ENCODE peak calls at places on chromosomes 7 and 10, in four cellular contexts. One of them, this sample, is unnamed.

GRCh38 chr10:107971411-107971810 is 806.9 kb upstream of the SORCS1 start:
- DNase-seq in ovary: no peak
- DNase-seq in SJSA1: no peak
- DNase-seq in upper lobe of right lung: no peak
- DNase-seq in this sample: no peak

GRCh38 chr10:59387951-59388431 is 25.6 kb upstream of the FAM13C start:
- DNase-seq in ovary: no peak
- DNase-seq in upper lobe of right lung: no peak
- DNase-seq in SJSA1: peak; percentile 93
- DNase-seq in this sample: no peak

GRCh38 chr10:132120200-132120599 is 54.5 kb downstream of the JAKMIP3 start:
- DNase-seq in upper lobe of right lung: no peak
- DNase-seq in SJSA1: no peak
- DNase-seq in ovary: no peak
- DNase-seq in this sample: no peak

GRCh38 chr7:24831240-24831639 is 74.0 kb upstream of the GSDME start:
- DNase-seq in SJSA1: peak; percentile 57
- DNase-seq in ovary: no peak
- DNase-seq in upper lobe of right lung: no peak
- DNase-seq in this sample: no peak

GRCh38 chr7:48096273-48096672 is 7.2 kb downstream of the UPP1 start:
- DNase-seq in ovary: no peak
- DNase-seq in upper lobe of right lung: no peak
- DNase-seq in SJSA1: no peak
- DNase-seq in this sample: no peak

GRCh38 chr7:104956753-104957450 is 57.1 kb upstream of the KMT2E start:
- DNase-seq in SJSA1: peak; percentile 93
- DNase-seq in ovary: no peak
- DNase-seq in upper lobe of right lung: no peak
- DNase-seq in this sample: peak; percentile 45

GRCh38 chr10:100890696-100891271 is 22.0 kb upstream of the SLF2 start:
- DNase-seq in ovary: no peak
- DNase-seq in upper lobe of right lung: no peak
- DNase-seq in SJSA1: peak; percentile 94
- DNase-seq in this sample: no peak

GRCh38 chr10:121108051-121108450 is 256.9 kb downstream of the WDR11 start:
- DNase-seq in ovary: no peak
- DNase-seq in SJSA1: no peak
- DNase-seq in upper lobe of right lung: no peak
- DNase-seq in this sample: no peak

GRCh38 chr10:102230264-102230860 is 4.3 kb downstream of the ELOVL3 start:
- DNase-seq in SJSA1: no peak
- DNase-seq in ovary: peak; percentile 56
- DNase-seq in upper lobe of right lung: peak; percentile 76
- DNase-seq in this sample: no peak

GRCh38 chr10:14748471-14748870 is 26.2 kb downstream of the FAM107B start:
- DNase-seq in ovary: no peak
- DNase-seq in SJSA1: no peak
- DNase-seq in upper lobe of right lung: no peak
- DNase-seq in this sample: no peak

GRCh38 chr10:117248700-117249465 is 8.0 kb downstream of the SLC18A2 start:
- DNase-seq in ovary: no peak
- DNase-seq in SJSA1: no peak
- DNase-seq in upper lobe of right lung: no peak
- DNase-seq in this sample: no peak

GRCh38 chr10:131979336-131979735 is 2.4 kb downstream of the BNIP3 start:
- DNase-seq in ovary: no peak
- DNase-seq in upper lobe of right lung: no peak
- DNase-seq in SJSA1: no peak
- DNase-seq in this sample: no peak

GRCh38 chr7:31957090-31957720 is 113.0 kb downstream of the PDE1C start:
- DNase-seq in upper lobe of right lung: no peak
- DNase-seq in SJSA1: peak; percentile 10
- DNase-seq in ovary: no peak
- DNase-seq in this sample: no peak

GRCh38 chr10:123346581-123346980 is 192.4 kb downstream of the BUB3 start:
- DNase-seq in ovary: no peak
- DNase-seq in upper lobe of right lung: no peak
- DNase-seq in SJSA1: no peak
- DNase-seq in this sample: no peak

GRCh38 chr10:130656187-130656575 is 520.0 kb downstream of the GLRX3 start:
- DNase-seq in upper lobe of right lung: no peak
- DNase-seq in SJSA1: no peak
- DNase-seq in ovary: no peak
- DNase-seq in this sample: no peak

GRCh38 chr10:28595618-28596017 is 62.7 kb downstream of the WAC start:
- DNase-seq in ovary: no peak
- DNase-seq in upper lobe of right lung: no peak
- DNase-seq in SJSA1: no peak
- DNase-seq in this sample: no peak

GRCh38 chr10:14056545-14057332 is 274.0 kb downstream of the FRMD4A start:
- DNase-seq in ovary: no peak
- DNase-seq in SJSA1: no peak
- DNase-seq in upper lobe of right lung: no peak
- DNase-seq in this sample: no peak

GRCh38 chr7:74312418-74313021 is 23.3 kb downstream of the CLIP2 start:
- DNase-seq in upper lobe of right lung: no peak
- DNase-seq in ovary: no peak
- DNase-seq in SJSA1: no peak
- DNase-seq in this sample: no peak

GRCh38 chr7:99404977-99405320 is 3.4 kb downstream of the PDAP1 start:
- DNase-seq in upper lobe of right lung: no peak
- DNase-seq in ovary: no peak
- DNase-seq in SJSA1: no peak
- DNase-seq in this sample: no peak

GRCh38 chr7:37031571-37032257 is 307.4 kb upstream of the AOAH start:
- DNase-seq in upper lobe of right lung: peak; percentile 64
- DNase-seq in ovary: peak; percentile 59
- DNase-seq in SJSA1: peak; percentile 97
- DNase-seq in this sample: peak; percentile 99

GRCh38 chr7:29538322-29538874 is 25.2 kb upstream of the PRR15 start:
- DNase-seq in ovary: no peak
- DNase-seq in upper lobe of right lung: no peak
- DNase-seq in SJSA1: no peak
- DNase-seq in this sample: no peak

GRCh38 chr7:72069263-72069662 is 342.9 kb downstream of the CALN1 start:
- DNase-seq in ovary: no peak
- DNase-seq in upper lobe of right lung: no peak
- DNase-seq in SJSA1: no peak
- DNase-seq in this sample: no peak

GRCh38 chr10:93397020-93397419 is 85.1 kb downstream of the MYOF start:
- DNase-seq in ovary: no peak
- DNase-seq in SJSA1: no peak
- DNase-seq in upper lobe of right lung: no peak
- DNase-seq in this sample: no peak

GRCh38 chr10:131751827-131752775 is 148.7 kb upstream of the PPP2R2D start:
- DNase-seq in SJSA1: no peak
- DNase-seq in upper lobe of right lung: no peak
- DNase-seq in ovary: no peak
- DNase-seq in this sample: no peak

GRCh38 chr7:92834661-92835139 is 1.7 kb downstream of the CDK6 start:
- DNase-seq in SJSA1: peak; percentile 71
- DNase-seq in ovary: peak; percentile 56
- DNase-seq in upper lobe of right lung: peak; percentile 71
- DNase-seq in this sample: no peak

GRCh38 chr10:28838908-28839307 is 161.6 kb downstream of the BAMBI start:
- DNase-seq in ovary: no peak
- DNase-seq in SJSA1: no peak
- DNase-seq in upper lobe of right lung: no peak
- DNase-seq in this sample: no peak

GRCh38 chr7:139661043-139661440 is 116.8 kb downstream of the HIPK2 start:
- DNase-seq in ovary: no peak
- DNase-seq in SJSA1: no peak
- DNase-seq in upper lobe of right lung: no peak
- DNase-seq in this sample: no peak

GRCh38 chr10:72248477-72249151 is 25.1 kb upstream of the DDIT4 start:
- DNase-seq in upper lobe of right lung: peak; percentile 87
- DNase-seq in SJSA1: no peak
- DNase-seq in ovary: peak; percentile 76
- DNase-seq in this sample: no peak

GRCh38 chr10:48450233-48450810 is 143.8 kb downstream of the MAPK8 start:
- DNase-seq in SJSA1: no peak
- DNase-seq in upper lobe of right lung: peak; percentile 62
- DNase-seq in ovary: no peak
- DNase-seq in this sample: no peak

GRCh38 chr7:157540606-157541294 is 203.9 kb downstream of the DNAJB6 start:
- DNase-seq in ovary: no peak
- DNase-seq in SJSA1: no peak
- DNase-seq in upper lobe of right lung: peak; percentile 46
- DNase-seq in this sample: no peak

GRCh38 chr7:47292832-47293309 is 289.0 kb downstream of the TNS3 start:
- DNase-seq in ovary: no peak
- DNase-seq in upper lobe of right lung: no peak
- DNase-seq in SJSA1: no peak
- DNase-seq in this sample: no peak

GRCh38 chr10:70515035-70515702 is 36.6 kb downstream of the PALD1 start:
- DNase-seq in SJSA1: no peak
- DNase-seq in ovary: no peak
- DNase-seq in upper lobe of right lung: no peak
- DNase-seq in this sample: no peak

GRCh38 chr10:70514591-70514990 is 36.0 kb downstream of the PALD1 start:
- DNase-seq in upper lobe of right lung: no peak
- DNase-seq in ovary: no peak
- DNase-seq in SJSA1: no peak
- DNase-seq in this sample: no peak

GRCh38 chr10:70512149-70512611 is 33.6 kb downstream of the PALD1 start:
- DNase-seq in upper lobe of right lung: no peak
- DNase-seq in ovary: no peak
- DNase-seq in SJSA1: no peak
- DNase-seq in this sample: no peak

GRCh38 chr10:70510904-70511303 is 32.3 kb downstream of the PALD1 start:
- DNase-seq in ovary: no peak
- DNase-seq in SJSA1: no peak
- DNase-seq in upper lobe of right lung: no peak
- DNase-seq in this sample: no peak

GRCh38 chr10:70513848-70514309 is 35.3 kb downstream of the PALD1 start:
- DNase-seq in SJSA1: no peak
- DNase-seq in upper lobe of right lung: no peak
- DNase-seq in ovary: no peak
- DNase-seq in this sample: no peak
- H3K4me3 ChIP-seq in SJSA1: no peak overlapping the region
- H3K4me3 ChIP-seq in upper lobe of right lung: no peak overlapping the region
- H3K4me3 ChIP-seq in ovary: no peak overlapping the region
- H3K4me3 ChIP-seq in this sample: no peak overlapping the region

DNA sequence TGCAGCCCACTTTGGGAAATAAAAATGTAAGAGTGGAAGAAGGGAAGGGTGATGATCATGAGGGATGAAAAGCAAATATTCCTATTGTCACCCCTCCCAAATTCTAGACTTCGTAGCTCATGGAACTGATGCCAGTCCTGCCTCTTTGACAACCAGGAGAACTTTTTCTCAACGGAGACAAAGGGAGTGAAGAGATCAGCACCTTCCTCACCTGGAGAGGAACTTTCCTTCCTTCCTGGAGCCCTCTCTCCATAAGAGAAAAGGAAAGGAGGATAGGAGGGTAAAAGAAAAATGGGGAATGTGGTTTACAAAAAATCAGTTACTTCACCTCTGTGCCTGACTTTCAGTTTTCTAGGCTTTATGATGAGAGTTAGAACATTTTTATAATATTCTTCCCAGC is 3.4 kb downstream of the TBX20 start:
- DNase-seq in upper lobe of right lung: no peak
- DNase-seq in SJSA1: no peak
- DNase-seq in ovary: no peak
- DNase-seq in this sample: no peak
- H3K4me3 ChIP-seq in upper lobe of right lung: no peak overlapping the region
- H3K4me3 ChIP-seq in SJSA1: no peak overlapping the region
- H3K4me3 ChIP-seq in ovary: no peak overlapping the region
- H3K4me3 ChIP-seq in this sample: no peak overlapping the region

GRCh38 chr10:3196971-3197353 is 24.4 kb upstream of the PITRM1 start:
- DNase-seq in SJSA1: no peak
- DNase-seq in upper lobe of right lung: no peak
- DNase-seq in ovary: peak; percentile 34
- DNase-seq in this sample: no peak

GRCh38 chr10:3195706-3196105 is 23.1 kb upstream of the PITRM1 start:
- DNase-seq in upper lobe of right lung: no peak
- DNase-seq in SJSA1: no peak
- DNase-seq in ovary: no peak
- DNase-seq in this sample: no peak

GRCh38 chr10:3196482-3196881 is 23.9 kb upstream of the PITRM1 start:
- DNase-seq in upper lobe of right lung: no peak
- DNase-seq in ovary: no peak
- DNase-seq in SJSA1: no peak
- DNase-seq in this sample: no peak

GRCh38 chr10:3198900-3199299 is 26.3 kb upstream of the PITRM1 start:
- DNase-seq in ovary: no peak
- DNase-seq in SJSA1: no peak
- DNase-seq in upper lobe of right lung: no peak
- DNase-seq in this sample: no peak

DNA sequence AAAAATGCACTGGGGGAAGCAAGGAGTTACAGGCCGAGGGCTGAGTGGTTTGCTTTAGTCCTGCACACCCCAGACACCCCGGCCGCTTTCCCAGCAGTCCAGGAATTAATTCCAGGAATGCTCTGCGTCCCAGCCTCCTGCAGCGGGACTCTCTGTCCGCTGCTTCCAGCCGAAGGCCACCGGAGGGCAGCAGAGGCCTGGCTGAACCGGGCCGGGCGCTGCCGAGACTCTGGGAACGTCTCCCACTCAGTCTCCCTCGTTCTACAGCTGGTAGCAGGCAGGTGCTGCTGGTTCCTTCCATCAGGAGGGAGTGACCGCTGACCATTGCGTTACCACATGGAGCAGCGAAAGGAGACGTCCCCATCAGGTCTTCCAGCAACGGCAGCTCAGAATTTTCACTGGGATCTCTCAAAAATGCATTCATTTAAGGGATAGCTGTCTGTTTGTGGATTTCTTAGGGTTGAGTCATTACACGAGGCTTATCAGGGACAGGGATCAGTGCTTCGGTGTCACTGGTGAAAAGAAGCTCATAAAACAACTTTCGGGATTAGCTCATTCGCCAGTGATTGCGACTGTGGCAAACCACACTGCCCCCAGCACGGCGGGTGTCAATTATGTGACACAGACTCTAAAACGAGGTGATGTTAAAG is 24.9 kb upstream of the PITRM1 start:
- DNase-seq in SJSA1: peak; percentile 93
- DNase-seq in ovary: peak; percentile 84
- DNase-seq in upper lobe of right lung: peak; percentile 88
- DNase-seq in this sample: peak; percentile 68
- H3K4me3 ChIP-seq in SJSA1: peak overlapping the region; percentile 22
- H3K4me3 ChIP-seq in ovary: no peak overlapping the region
- H3K4me3 ChIP-seq in upper lobe of right lung: peak overlapping the region; percentile 30
- H3K4me3 ChIP-seq in this sample: peak overlapping the region; percentile 31

GRCh38 chr7:11792122-11792521 is 39.9 kb downstream of the THSD7A start:
- DNase-seq in ovary: no peak
- DNase-seq in upper lobe of right lung: no peak
- DNase-seq in SJSA1: no peak
- DNase-seq in this sample: no peak

GRCh38 chr7:11786186-11786585 is 45.8 kb downstream of the THSD7A start:
- DNase-seq in SJSA1: no peak
- DNase-seq in ovary: no peak
- DNase-seq in upper lobe of right lung: no peak
- DNase-seq in this sample: peak; percentile 61

GRCh38 chr7:11788568-11788967 is 43.4 kb downstream of the THSD7A start:
- DNase-seq in upper lobe of right lung: no peak
- DNase-seq in ovary: no peak
- DNase-seq in SJSA1: no peak
- DNase-seq in this sample: no peak

GRCh38 chr7:11784808-11785536 is 47.0 kb downstream of the THSD7A start:
- DNase-seq in upper lobe of right lung: no peak
- DNase-seq in ovary: no peak
- DNase-seq in SJSA1: no peak
- DNase-seq in this sample: no peak

GRCh38 chr7:11787534-11787933 is 44.5 kb downstream of the THSD7A start:
- DNase-seq in ovary: no peak
- DNase-seq in SJSA1: no peak
- DNase-seq in upper lobe of right lung: no peak
- DNase-seq in this sample: no peak
- H3K4me3 ChIP-seq in ovary: no peak overlapping the region
- H3K4me3 ChIP-seq in SJSA1: no peak overlapping the region
- H3K4me3 ChIP-seq in upper lobe of right lung: no peak overlapping the region
- H3K4me3 ChIP-seq in this sample: no peak overlapping the region